ENCODE peak calls at places on chromosomes 11 and 22, in eight cellular contexts. X is effector memory CD4-positive, alpha-beta T cell; A is uterus; Z is ascending aorta; Y is mammary epithelial cell; S is cardiac muscle cell; B is neuronal stem cell; M is H1. N is an unnamed sample. For H3K4me1 and H3K36me3, the result is how much of the 10 kb centered on the place peaks cover.

GRCh38 chr11:1218256-1218787 is 4.5 kb upstream of the MUC5B start:
- DNase-seq in B (no peak), A (no peak), Y (no peak), Z (no peak), X (no peak), S (no peak), M (no peak), N (no peak)

GRCh38 chr22:49659924-49660315 is 167.8 kb downstream of the BRD1 start:
- DNase-seq in B (no peak), M (no peak), S (no peak), X (no peak), Z (peak), A (no peak), Y (no peak), N (no peak)

GRCh38 chr11:126088999-126089398 is 26.3 kb upstream of the CDON start:
- DNase-seq in Z (no peak), X (no peak), Y (no peak), B (no peak), S (no peak), M (no peak), A (no peak), N (peak)

GRCh38 chr11:10429526-10429925 is 25.5 kb upstream of the AMPD3 start:
- DNase-seq in Z (no peak), A (no peak), B (no peak), Y (no peak), X (no peak), S (no peak), M (no peak), N (no peak)

GRCh38 chr11:78332872-78333271 is 84.7 kb downstream of the GAB2 start:
- DNase-seq in S (no peak), A (no peak), Y (no peak), M (no peak), Z (no peak), B (no peak), X (no peak), N (no peak)

GRCh38 chr22:24054356-24054755 is 43.3 kb downstream of the CABIN1 start:
- DNase-seq in B (no peak), M (no peak), A (no peak), X (no peak), Y (no peak), Z (no peak), S (no peak), N (no peak)

GRCh38 chr11:125626381-125626950 is 1.5 kb downstream of the CHEK1 start:
- DNase-seq in B (no peak), X (no peak), S (no peak), Z (no peak), Y (no peak), A (no peak), M (peak), N (no peak)

GRCh38 chr22:50399751-50400331 is 56.7 kb downstream of the PPP6R2 start:
- DNase-seq in Z (no peak), B (peak), M (peak), S (peak), A (no peak), Y (no peak), X (no peak), N (peak)

GRCh38 chr11:7019500-7020182 is 505 bp downstream of the ZNF214 start:
- DNase-seq in Z (no peak), X (no peak), Y (peak), S (peak), B (no peak), A (peak), M (no peak), N (peak)

GRCh38 chr11:45444796-45445195 is 158.7 kb upstream of the SYT13 start:
- DNase-seq in Z (no peak), A (no peak), Y (peak), M (no peak), S (no peak), X (no peak), B (no peak), N (no peak)

GRCh38 chr22:35894937-35895708 is 133.5 kb downstream of the RBFOX2 start:
- DNase-seq in S (peak), Y (peak), A (peak), X (no peak), M (no peak), Z (peak), B (no peak), N (peak)

GRCh38 chr22:48370508-48371325 is 1457.0 kb downstream of the BRD1 start:
- DNase-seq in A (no peak), Y (no peak), M (no peak), X (no peak), Z (peak), B (no peak), S (no peak), N (no peak)

GRCh38 chr22:41975299-41976069 is 6.2 kb downstream of the SEPTIN3 start:
- DNase-seq in Y (no peak), S (no peak), A (no peak), X (no peak), B (no peak), Z (no peak), M (no peak), N (no peak)

GRCh38 chr22:36026741-36027140 is 1.9 kb downstream of the RBFOX2 start:
- DNase-seq in M (no peak), Y (peak), X (no peak), Z (peak), S (peak), B (no peak), A (no peak), N (no peak)

GRCh38 chr11:125625225-125625593 is 246 bp downstream of the CHEK1 start:
- DNase-seq in M (no peak), X (no peak), S (no peak), Y (no peak), A (no peak), B (no peak), Z (no peak), N (no peak)

GRCh38 chr11:112165049-112165448 is 1.2 kb upstream of the IL18 start:
- DNase-seq in X (no peak), A (no peak), B (no peak), M (no peak), S (no peak), Y (no peak), Z (no peak), N (no peak)

GRCh38 chr22:44097263-44098020 is 73.3 kb downstream of the PARVB start:
- DNase-seq in A (no peak), Y (no peak), S (no peak), Z (no peak), M (no peak), X (no peak), B (no peak), N (no peak)

GRCh38 chr11:72607101-72607468 is 67.1 kb downstream of the PDE2A start:
- DNase-seq in X (no peak), B (no peak), S (no peak), M (no peak), A (no peak), Y (no peak), Z (no peak), N (no peak)

GRCh38 chr11:18775492-18776292 is 15.9 kb downstream of the PTPN5 start:
- DNase-seq in A (no peak), M (peak), Z (no peak), Y (peak), X (peak), S (peak), B (peak), N (peak)

GRCh38 chr22:20175597-20175900 is 24.7 kb upstream of the CCDC188 start:
- DNase-seq in M (no peak), B (no peak), Z (no peak), X (no peak), S (no peak), Y (no peak), A (no peak), N (no peak)

GRCh38 chr11:36357831-36358230 is 61.7 kb downstream of the PRR5L start:
- DNase-seq in X (no peak), Z (no peak), Y (no peak), B (no peak), S (no peak), M (no peak), A (no peak), N (no peak)

GRCh38 chr11:13923716-13924650 is 38.5 kb upstream of the SPON1 start:
- DNase-seq in M (no peak), S (no peak), Z (no peak), B (no peak), X (no peak), Y (peak), A (no peak), N (no peak)

GRCh38 chr11:70552441-70553150 is 154.3 kb downstream of the CTTN start:
- DNase-seq in A (no peak), Z (no peak), S (no peak), B (no peak), X (no peak), Y (no peak), M (no peak), N (no peak)

GRCh38 chr11:8685820-8686219 is 3.2 kb downstream of the RPL27A start:
- DNase-seq in Z (no peak), A (no peak), S (no peak), X (no peak), M (no peak), Y (no peak), B (no peak), N (no peak)

GRCh38 chr11:10715571-10715970 is 22.0 kb upstream of the IRAG1 start:
- DNase-seq in A (no peak), S (no peak), Z (no peak), X (no peak), B (no peak), M (no peak), Y (no peak), N (no peak)

GRCh38 chr22:40567626-40568328 is 68.7 kb downstream of the MRTFA start:
- DNase-seq in B (no peak), M (no peak), Z (no peak), X (no peak), A (no peak), S (no peak), Y (no peak), N (no peak)

GRCh38 chr11:34567733-34568132 is 53.2 kb upstream of the EHF start:
- DNase-seq in Y (no peak), A (no peak), M (no peak), X (no peak), B (no peak), S (no peak), Z (no peak), N (no peak)

GRCh38 chr11:68498903-68499883 is 38.6 kb downstream of the PPP6R3 start:
- DNase-seq in X (no peak), M (no peak), B (no peak), S (no peak), A (no peak), Y (no peak), Z (no peak), N (no peak)
- H3K4me1 ChIP-seq in X (under half), M (under half), B (under half), S (under half), A (under half), Y (under half), Z (under half), N (under half)

GRCh38 chr11:64856382-64857227 is 12.2 kb upstream of the CDC42BPG start:
- DNase-seq in Z (peak), A (peak), S (peak), X (no peak), M (no peak), B (no peak), Y (peak), N (peak)
- H3K36me3 ChIP-seq in Z (under half), A (under half), S (under half), X (under half), M (under half), B (half or more), Y (under half), N (under half)

DNA sequence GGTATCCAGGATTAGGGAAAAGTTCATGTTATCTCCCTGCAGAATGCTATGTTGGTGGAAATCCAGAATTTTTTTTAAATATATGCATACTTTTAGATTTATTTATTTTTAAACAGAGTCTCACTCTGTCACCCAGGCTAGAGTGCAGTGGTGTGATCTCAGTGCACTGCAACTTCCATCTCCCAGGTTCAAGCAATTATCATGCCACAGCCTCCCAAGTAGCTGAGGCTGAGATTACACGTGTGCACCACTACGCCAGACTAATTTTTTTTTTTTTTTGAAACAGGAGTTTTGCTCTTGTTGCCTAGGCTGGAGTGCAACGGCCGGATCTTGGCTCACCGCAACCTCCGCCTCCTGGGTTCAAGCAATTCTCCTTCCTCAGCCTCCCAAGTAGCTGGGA is 2.6 kb downstream of the PACSIN2 start:
- DNase-seq in Y (no peak), M (no peak), A (no peak), B (no peak), Z (no peak), S (no peak), X (no peak), N (no peak)
- H3K4me1 ChIP-seq in Y (under half), M (under half), A (under half), B (under half), Z (under half), S (under half), X (under half), N (half or more)

DNA sequence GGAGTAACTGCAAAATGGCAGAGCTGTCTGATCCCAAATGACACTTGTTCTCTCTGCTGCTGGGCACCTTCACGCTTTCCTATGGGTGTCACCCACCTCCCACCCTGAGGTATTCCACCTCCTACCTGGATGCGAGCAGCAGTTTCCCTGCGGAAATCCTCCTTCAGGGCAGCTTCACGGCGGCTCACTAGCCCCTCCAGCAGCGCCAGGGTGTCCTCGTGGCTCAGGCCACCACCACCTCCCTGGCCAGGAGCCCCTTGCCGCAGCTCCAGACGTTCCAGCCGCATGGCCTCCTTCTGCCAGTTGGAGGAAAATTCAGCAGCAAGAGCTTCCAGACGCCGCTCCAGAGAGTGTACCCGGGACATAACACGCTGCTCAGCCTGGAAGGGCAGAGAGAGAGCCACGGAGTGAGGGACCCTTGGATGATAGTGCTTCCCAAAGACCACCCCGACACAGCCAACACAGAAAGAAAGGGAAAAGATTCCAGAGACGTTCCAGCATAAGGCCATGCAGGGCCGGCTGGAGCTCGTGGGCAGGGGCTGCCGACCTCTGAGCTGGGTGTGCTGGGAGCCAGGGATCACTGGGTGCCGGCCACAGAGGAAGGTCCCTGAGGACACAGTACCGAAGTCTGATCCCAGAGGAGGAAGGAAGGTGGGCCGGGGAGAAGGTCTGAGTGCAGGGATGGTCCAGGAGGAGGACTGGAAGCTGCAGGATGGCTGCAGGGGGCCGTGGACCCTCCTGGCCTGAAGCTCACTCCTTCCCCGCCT is 13.4 kb downstream of the SUN2 start:
- DNase-seq in A (no peak), Z (no peak), Y (no peak), M (no peak), B (no peak), S (no peak), X (no peak), N (no peak)
- H3K36me3 ChIP-seq in A (under half), Z (half or more), Y (under half), M (under half), B (half or more), S (half or more), X (half or more), N (under half)